ENCODE peak calls at places on chromosomes 4 and X, in ten cellular contexts. P is aorta; D is effector memory CD8-positive, alpha-beta T cell; I is activated CD8-positive, alpha-beta memory T cell treated with anti-CD3 and anti-CD28 coated beads for 48 hours; Y is NAMALWA; J is germinal center; L is fibroblast of lung; O is PC-3; E is fibroblast of mammary gland; R is hypothalamus. K is an unnamed sample.

GRCh38 chr4:80187677-80188076 is 9.6 kb upstream of the PRDM8 start:
- DNase-seq in Y (no peak), D (no peak), L (no peak), P (no peak), J (no peak), O (no peak), E (no peak), I (no peak), R (no peak), K (no peak)

GRCh38 chr4:5357863-5358262 is 306.6 kb downstream of the STK32B start:
- DNase-seq in R (no peak), P (no peak), O (no peak), E (no peak), J (no peak), I (no peak), D (no peak), Y (no peak), L (no peak), K (no peak)

GRCh38 chr4:60682901-60683300 is 517.2 kb upstream of the ADGRL3 start:
- DNase-seq in J (no peak), I (no peak), P (no peak), Y (no peak), E (peak; percentile 41), R (no peak), L (peak; percentile 12), D (no peak), O (peak; percentile 65), K (no peak)

GRCh38 chr4:39036172-39036571 is 4.0 kb upstream of the TMEM156 start:
- DNase-seq in I (no peak), R (no peak), D (no peak), L (peak; percentile 61), J (no peak), P (no peak), O (peak; percentile 95), Y (no peak), E (peak; percentile 27), K (peak; percentile 75)

GRCh38 chr4:123649644-123650356 is 253.2 kb downstream of the SPRY1 start:
- DNase-seq in Y (no peak), P (no peak), R (no peak), L (peak; percentile 75), D (no peak), E (peak; percentile 60), I (no peak), J (no peak), O (peak; percentile 39), K (peak; percentile 13)

GRCh38 chr4:10157478-10158354 is 41.1 kb upstream of the WDR1 start:
- DNase-seq in R (peak; percentile 45), L (peak; percentile 83), O (peak; percentile 56), J (peak; percentile 70), P (no peak), I (no peak), Y (peak; percentile 62), E (peak; percentile 78), D (peak; percentile 14), K (peak; percentile 88)

GRCh38 chrX:25873196-25873595 is 264.9 kb upstream of the MAGEB18 start:
- DNase-seq in J (no peak), D (no peak), Y (no peak), I (no peak), P (no peak), L (peak; percentile 45), R (no peak), E (peak; percentile 41), O (peak; percentile 16), K (peak; percentile 41)

GRCh38 chr4:145937021-145937861 is 1.4 kb downstream of the ZNF827 start:
- DNase-seq in E (peak; percentile 58), Y (peak; percentile 66), R (peak; percentile 74), P (peak; percentile 77), I (peak; percentile 33), O (peak; percentile 56), J (peak; percentile 68), D (peak; percentile 37), L (peak; percentile 60), K (peak; percentile 67)

GRCh38 chr4:20251796-20252655 is at the start of gene SLIT2:
- DNase-seq in I (no peak), L (peak; percentile 81), Y (no peak), E (peak; percentile 75), P (peak; percentile 84), O (peak; percentile 82), J (peak; percentile 80), R (peak; percentile 76), D (no peak), K (peak; percentile 64)